ENCODE peak calls at places on chromosome 18, in seven cellular contexts. P is left lobe of liver; W is transverse colon; Y is stimulated activated CD4-positive, alpha-beta T cell treated with anti-CD3 and anti-CD28 coated beads, Interleukin-4, amount 100 ng/mL, for 48 hours; C is NCI-H345; L is psoas muscle; U is anterior cingulate cortex. Q is an unnamed sample.

GRCh38 chr18:79863946-79864725 is 66.4 kb downstream of the KCNG2 start:
- DNase-seq in P (peak), W (no peak), Y (no peak), C (no peak), L (no peak), U (no peak), Q (no peak)

GRCh38 chr18:42047721-42048120 is 92.7 kb downstream of the PIK3C3 start:
- DNase-seq in P (no peak), W (no peak), Y (no peak), C (no peak), L (no peak), U (no peak), Q (no peak)

GRCh38 chr18:10145523-10145922 is 231.7 kb downstream of the VAPA start:
- DNase-seq in P (no peak), W (no peak), Y (no peak), C (no peak), L (no peak), U (no peak), Q (no peak)

GRCh38 chr18:70373062-70373519 is 84.2 kb downstream of the SOCS6 start:
- DNase-seq in P (no peak), W (no peak), Y (no peak), C (no peak), L (no peak), U (no peak), Q (no peak)

GRCh38 chr18:49878567-49878966 is 65.2 kb upstream of the ACAA2 start:
- DNase-seq in P (no peak), W (no peak), Y (no peak), C (no peak), L (no peak), U (no peak), Q (no peak)

GRCh38 chr18:32919799-32920198 is 147.0 kb upstream of the KLHL14 start:
- DNase-seq in P (no peak), W (peak), Y (no peak), C (peak), L (no peak), U (no peak), Q (peak)

GRCh38 chr18:23311346-23312103 is 141.6 kb upstream of the RIOK3 start:
- DNase-seq in P (no peak), W (no peak), Y (no peak), C (no peak), L (peak), U (no peak), Q (no peak)

GRCh38 chr18:78168526-78168925 is 811.1 kb upstream of the SALL3 start:
- DNase-seq in P (no peak), W (no peak), Y (no peak), C (no peak), L (no peak), U (no peak), Q (no peak)

GRCh38 chr18:36829362-36830140 is 624 bp downstream of the KIAA1328 start:
- DNase-seq in P (no peak), W (no peak), Y (no peak), C (peak), L (no peak), U (no peak), Q (no peak)